ENCODE peak calls at places on chromosomes 5 and 9, in four cellular contexts. J is A549, A is K562, L is HepG2. S is an unnamed sample.

GRCh38 chr5:104429911-104430310 is 867.3 kb upstream of the NUDT12 start:
- DNase-seq in J (no peak), A (no peak), L (no peak), S (no peak)

GRCh38 chr5:55160493-55161209 is 680 bp downstream of the GPX8 start:
- DNase-seq in J (peak; percentile 69), A (no peak), L (no peak), S (no peak)

GRCh38 chr9:76810377-76810957 is 46.2 kb downstream of the PCA3 start:
- DNase-seq in J (peak; percentile 8), A (peak; percentile 10), L (peak; percentile 33), S (peak; percentile 56)

GRCh38 chr9:105834404-105834803 is 140.1 kb downstream of the TMEM38B start:
- DNase-seq in J (no peak), A (no peak), L (no peak), S (no peak)

GRCh38 chr5:139561655-139562451 is 714 bp downstream of the UBE2D2 start:
- DNase-seq in J (peak; percentile 68), A (peak; percentile 69), L (no peak), S (peak; percentile 56)

GRCh38 chr5:133925866-133926488 is 42.4 kb downstream of the C5orf15 start:
- DNase-seq in J (no peak), A (no peak), L (no peak), S (no peak)

GRCh38 chr5:171474106-171474878 is 54.8 kb downstream of the FGF18 start:
- DNase-seq in J (no peak), A (no peak), L (no peak), S (no peak)

GRCh38 chr9:74404620-74405019 is 92.5 kb upstream of the RORB start:
- DNase-seq in J (no peak), A (no peak), L (no peak), S (no peak)

GRCh38 chr5:149274964-149275363 is 3.3 kb downstream of the AFAP1L1 start:
- DNase-seq in J (no peak), A (no peak), L (no peak), S (no peak)

GRCh38 chr5:1832511-1833250 is 31.5 kb downstream of the NDUFS6 start:
- DNase-seq in J (no peak), A (no peak), L (no peak), S (no peak)

GRCh38 chr5:178304761-178305645 is 72.4 kb upstream of the PHYKPL start:
- DNase-seq in J (no peak), A (no peak), L (no peak), S (peak; percentile 7)

GRCh38 chr5:7321724-7322123 is 74.2 kb upstream of the ADCY2 start:
- DNase-seq in J (no peak), A (no peak), L (no peak), S (no peak)

GRCh38 chr5:163385276-163385675 is 52.1 kb upstream of the CCNG1 start:
- DNase-seq in J (no peak), A (no peak), L (no peak), S (no peak)

GRCh38 chr9:34337404-34337803 is 8.0 kb downstream of the NUDT2 start:
- DNase-seq in J (no peak), A (no peak), L (no peak), S (no peak)

GRCh38 chr9:114238919-114239879 is 83.7 kb upstream of the ORM1 start:
- DNase-seq in J (peak; percentile 28), A (peak; percentile 91), L (peak; percentile 20), S (peak; percentile 24)

GRCh38 chr9:105405514-105406131 is 42.2 kb upstream of the FSD1L start:
- DNase-seq in J (no peak), A (no peak), L (no peak), S (no peak)

GRCh38 chr9:19409406-19410194 is 791 bp downstream of the ACER2 start:
- DNase-seq in J (peak; percentile 33), A (peak; percentile 47), L (peak; percentile 43), S (peak; percentile 46)

GRCh38 chr5:127671218-127671617 is 22.3 kb downstream of the CTXN3 start:
- DNase-seq in J (no peak), A (no peak), L (no peak), S (no peak)

GRCh38 chr9:2060425-2060824 is 45.3 kb downstream of the SMARCA2 start:
- DNase-seq in J (no peak), A (no peak), L (no peak), S (no peak)

GRCh38 chr5:75020016-75020656 is 32.2 kb downstream of the GCNT4 start:
- DNase-seq in J (no peak), A (no peak), L (peak; percentile 48), S (no peak)

GRCh38 chr9:94927048-94927761 is 200.7 kb downstream of the AOPEP start:
- DNase-seq in J (no peak), A (no peak), L (no peak), S (no peak)

GRCh38 chr5:38734353-38734752 is 111.5 kb upstream of the OSMR start:
- DNase-seq in J (no peak), A (no peak), L (no peak), S (peak; percentile 61)

GRCh38 chr9:77475641-77476473 is 172.3 kb downstream of the GNA14 start:
- DNase-seq in J (no peak), A (no peak), L (no peak), S (no peak)

GRCh38 chr9:33190021-33190420 is 22.9 kb upstream of the B4GALT1 start:
- DNase-seq in J (no peak), A (no peak), L (no peak), S (no peak)

GRCh38 chr5:143648696-143649095 is 163.3 kb upstream of the HMHB1 start:
- DNase-seq in J (no peak), A (peak; percentile 16), L (no peak), S (no peak)

GRCh38 chr5:169162407-169162806 is 138.5 kb downstream of the SLIT3 start:
- DNase-seq in J (no peak), A (no peak), L (no peak), S (no peak)

GRCh38 chr9:95971815-95972214 is 96.3 kb downstream of the ERCC6L2 start:
- DNase-seq in J (no peak), A (no peak), L (no peak), S (no peak)

GRCh38 chr5:151228986-151229385 is 5.1 kb upstream of the CCDC69 start:
- DNase-seq in J (no peak), A (no peak), L (no peak), S (no peak)

GRCh38 chr9:95419444-95419843 is 97.3 kb downstream of the PTCH1 start:
- DNase-seq in J (no peak), A (no peak), L (no peak), S (no peak)

GRCh38 chr5:58325950-58326500 is 133.9 kb downstream of the PLK2 start:
- DNase-seq in J (no peak), A (no peak), L (no peak), S (no peak)

GRCh38 chr9:101639785-101640437 is 45.1 kb upstream of the PPP3R2 start:
- DNase-seq in J (no peak), A (no peak), L (no peak), S (no peak)

GRCh38 chr9:122418016-122418415 is 47.2 kb downstream of the PTGS1 start:
- DNase-seq in J (no peak), A (no peak), L (no peak), S (no peak)

GRCh38 chr5:169893586-169893985 is 86.7 kb downstream of the INSYN2B start:
- DNase-seq in J (no peak), A (no peak), L (no peak), S (no peak)

GRCh38 chr9:33124716-33125378 is 42.3 kb downstream of the B4GALT1 start:
- DNase-seq in J (no peak), A (no peak), L (no peak), S (no peak)

GRCh38 chr5:90866333-90866732 is 307.7 kb downstream of the ADGRV1 start:
- DNase-seq in J (peak; percentile 50), A (peak; percentile 47), L (peak; percentile 40), S (no peak)

GRCh38 chr9:123832858-123833257 is 97.1 kb downstream of the DENND1A start:
- DNase-seq in J (no peak), A (no peak), L (no peak), S (no peak)
- TF ChIP-seq NR3C1 in J (no peak), A (no peak), L (no peak), S (no peak)

DNA sequence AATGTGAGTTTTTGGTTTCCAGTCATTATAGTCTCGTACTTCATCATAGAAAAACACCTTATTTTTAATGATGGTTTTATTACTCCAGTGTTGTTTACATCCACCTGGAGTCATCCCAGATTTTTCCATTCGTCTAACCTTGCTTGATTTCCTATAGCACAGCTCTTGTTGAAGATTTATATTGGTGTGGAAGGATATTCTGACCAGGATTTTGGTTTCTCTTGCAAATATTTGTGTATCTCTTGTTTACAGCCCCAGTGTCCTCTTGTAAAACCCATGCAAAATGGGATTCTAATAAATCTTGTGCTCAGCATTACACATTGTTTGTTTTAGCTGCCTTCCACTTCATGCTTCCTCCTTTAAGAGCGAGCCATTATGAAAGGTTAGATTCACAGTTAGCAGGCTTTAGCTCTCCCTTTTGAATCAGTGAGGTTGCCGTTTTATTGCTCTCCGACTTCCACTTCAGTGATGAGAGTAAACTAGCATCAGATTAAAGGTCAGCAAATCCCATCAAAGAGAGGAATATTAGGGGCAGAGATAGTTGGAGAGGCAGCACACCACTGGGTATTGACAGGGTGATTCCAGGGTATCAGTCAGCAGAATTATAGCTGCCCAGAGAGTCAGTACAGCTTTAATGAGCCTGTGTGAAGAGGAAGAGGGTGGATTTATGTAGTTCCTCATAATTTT is 157.1 kb downstream of the PBX3 start:
- DNase-seq in J (no peak), A (no peak), L (no peak), S (no peak)
- TF ChIP-seq NR3C1 in J (no peak), A (no peak), L (no peak), S (no peak)

GRCh38 chr5:115392611-115393010 is 96.2 kb upstream of the CCDC112 start:
- DNase-seq in J (no peak), A (no peak), L (no peak), S (no peak)
- TF ChIP-seq NR3C1 in J (no peak), A (no peak), L (no peak), S (no peak)

GRCh38 chr5:10923310-10923709 is 162.3 kb upstream of the DAP start:
- DNase-seq in J (no peak), A (no peak), L (no peak), S (no peak)
- TF ChIP-seq NR3C1 in J (no peak), A (no peak), L (no peak), S (no peak)

GRCh38 chr9:134473353-134474057 is 147.2 kb downstream of the RXRA start:
- DNase-seq in J (no peak), A (no peak), L (no peak), S (no peak)

GRCh38 chr9:134474656-134475050 is 148.4 kb downstream of the RXRA start:
- DNase-seq in J (no peak), A (no peak), L (no peak), S (no peak)

GRCh38 chr9:134475051-134475790 is 149.0 kb downstream of the RXRA start:
- DNase-seq in J (no peak), A (no peak), L (no peak), S (no peak)

GRCh38 chr9:134472256-134472655 is 146.0 kb downstream of the RXRA start:
- DNase-seq in J (no peak), A (no peak), L (no peak), S (no peak)

GRCh38 chr9:134474058-134474370 is 147.8 kb downstream of the RXRA start:
- DNase-seq in J (no peak), A (no peak), L (no peak), S (no peak)
- TF ChIP-seq NR3C1 in J (no peak), A (no peak), L (no peak), S (no peak)

DNA sequence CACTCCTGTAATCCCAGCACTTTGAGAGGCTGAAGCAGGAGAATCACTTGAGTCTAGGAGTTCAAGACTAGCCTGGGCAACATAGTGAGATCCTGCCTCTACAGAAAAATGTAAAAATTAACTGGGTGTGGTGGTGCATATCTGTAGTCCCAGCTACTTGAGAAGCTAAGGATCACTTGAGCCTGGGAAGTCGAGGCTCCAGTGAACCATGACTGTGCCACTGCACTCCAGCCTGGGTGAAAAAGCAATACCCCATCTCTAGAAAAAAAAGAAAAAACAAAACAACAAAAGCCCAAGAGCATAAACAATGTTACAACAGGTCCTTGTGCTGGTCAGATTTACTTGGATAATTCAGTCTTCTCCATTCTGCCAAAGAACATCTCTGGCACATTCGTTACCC is 44.3 kb upstream of the TGFBR1 start:
- DNase-seq in J (no peak), A (no peak), L (no peak), S (no peak)
- TF ChIP-seq NR3C1 in J (no peak), A (no peak), L (no peak), S (no peak)

S was measured in WTC11.